ENCODE peak calls at places on chromosomes 5 and 9, in ten cellular contexts. L is central memory CD4-positive, alpha-beta T cell; G is GM20000; S is upper lobe of right lung; T is neural crest cell; Z is tibial artery; M is activated CD8-positive, alpha-beta memory T cell treated with anti-CD3 and anti-CD28 coated beads for 48 hours; J is Ammon's horn; K is psoas muscle; H is ELF-1. Q is an unnamed sample.

GRCh38 chr9:16873131-16873787 is 2.8 kb upstream of the BNC2 start:
- DNase-seq in Z (no peak), H (no peak), M (no peak), J (no peak), G (no peak), S (no peak), L (no peak), T (no peak), K (no peak), Q (no peak)

GRCh38 chr5:14869286-14870164 is 2.1 kb downstream of the ANKH start:
- DNase-seq in S (no peak), T (no peak), G (no peak), M (no peak), L (peak; percentile 26), K (no peak), H (no peak), Z (no peak), J (no peak), Q (no peak)

GRCh38 chr5:97624861-97625260 is 441.8 kb upstream of the RIOK2 start:
- DNase-seq in S (no peak), H (no peak), J (no peak), L (no peak), K (no peak), Z (no peak), M (no peak), T (no peak), G (no peak), Q (no peak)

GRCh38 chr5:160348080-160348479 is 22.3 kb downstream of the C1QTNF2 start:
- DNase-seq in K (no peak), T (no peak), J (no peak), G (no peak), Z (no peak), L (no peak), M (no peak), S (no peak), H (no peak), Q (no peak)

GRCh38 chr9:13278023-13278367 is 1.5 kb downstream of the MPDZ start:
- DNase-seq in K (no peak), S (no peak), T (no peak), J (no peak), H (no peak), M (no peak), Z (no peak), L (no peak), G (no peak), Q (no peak)

GRCh38 chr9:80552931-80553330 is 981.2 kb downstream of the TLE4 start:
- DNase-seq in K (no peak), L (no peak), J (no peak), S (no peak), H (no peak), T (no peak), Z (peak; percentile 72), G (no peak), M (no peak), Q (no peak)

GRCh38 chr5:138033275-138033808 is 463 bp upstream of the FAM13B start:
- DNase-seq in J (no peak), G (no peak), H (peak; percentile 80), S (no peak), T (no peak), K (no peak), Z (no peak), M (peak; percentile 17), L (no peak), Q (no peak)

GRCh38 chr5:126746290-126746689 is 30.6 kb upstream of the LMNB1 start:
- DNase-seq in Z (no peak), T (no peak), L (no peak), J (no peak), S (no peak), K (no peak), H (no peak), M (no peak), G (no peak), Q (no peak)

GRCh38 chr5:21806271-21806670 is 1046.9 kb downstream of the CDH12 start:
- DNase-seq in J (no peak), T (no peak), H (no peak), S (no peak), Z (no peak), L (no peak), M (no peak), G (no peak), K (no peak), Q (no peak)

GRCh38 chr9:120107138-120107537 is 472.8 kb downstream of the CDK5RAP2 start:
- DNase-seq in G (no peak), H (no peak), Z (no peak), S (no peak), K (no peak), L (no peak), M (no peak), J (no peak), T (no peak), Q (no peak)

GRCh38 chr9:9919174-9919573 is 693.6 kb downstream of the PTPRD start:
- DNase-seq in H (no peak), M (no peak), G (no peak), T (no peak), K (no peak), L (no peak), J (no peak), S (no peak), Z (no peak), Q (no peak)

GRCh38 chr9:128128836-128129590 is 1.5 kb upstream of the PTGES2 start:
- DNase-seq in J (no peak), G (no peak), S (no peak), M (no peak), L (no peak), T (no peak), Z (no peak), H (no peak), K (peak; percentile 59), Q (no peak)

GRCh38 chr5:160450164-160450932 is 28.7 kb downstream of the PTTG1 start:
- DNase-seq in Z (no peak), H (no peak), M (no peak), S (no peak), K (no peak), L (no peak), J (no peak), T (no peak), G (no peak), Q (no peak)

GRCh38 chr5:155700333-155700732 is 626.6 kb upstream of the SGCD start:
- DNase-seq in L (no peak), H (peak; percentile 6), Z (no peak), T (no peak), K (no peak), S (no peak), G (no peak), J (peak; percentile 9), M (no peak), Q (no peak)

GRCh38 chr9:104367507-104367906 is 136.6 kb upstream of the OR13F1 start:
- DNase-seq in G (no peak), J (no peak), Z (no peak), K (no peak), T (no peak), M (no peak), S (no peak), L (no peak), H (no peak), Q (no peak)

GRCh38 chr9:129479217-129480011 is 141.5 kb downstream of the C9orf50 start:
- DNase-seq in S (no peak), Z (no peak), G (no peak), T (no peak), M (no peak), L (no peak), J (no peak), K (no peak), H (peak; percentile 66), Q (no peak)

GRCh38 chr5:79561525-79561893 is 47.6 kb upstream of the HOMER1 start:
- DNase-seq in L (no peak), M (peak; percentile 7), H (no peak), G (no peak), Z (no peak), T (no peak), J (no peak), S (no peak), K (no peak), Q (peak; percentile 4)

GRCh38 chr9:131943397-131943796 is 136.3 kb downstream of the MED27 start:
- DNase-seq in T (no peak), M (no peak), Z (no peak), K (no peak), H (no peak), G (no peak), S (no peak), J (peak; percentile 66), L (no peak), Q (no peak)

GRCh38 chr9:117266855-117267497 is 147.9 kb downstream of the ASTN2 start:
- DNase-seq in H (no peak), J (no peak), Z (no peak), S (no peak), G (no peak), K (no peak), T (no peak), L (no peak), M (no peak), Q (no peak)

Q was measured in activated T-helper 1 cell treated with anti-CD3 and anti-CD28 coated beads, Interleukin-12 subunit alpha, Interleukin-12 subunit beta, Interleukin-2, Interleukin-4 antibody, amounts not matched to agents 30 ng/mL and 10 ng/mL and 1 ng/mL, durations not matched to agents 14 hours and 24 hours and 36 hours.